ENCODE peak calls at places on chromosomes 11 and 22, in six cellular contexts. H is H1, U is Peyer's patch, G is mucosa of descending colon, E is mesendoderm, K is heart right ventricle. Y is an unnamed sample. For H3K4me1, the result is how much of the 10 kb centered on the place peaks cover.

GRCh38 chr11:74265256-74265655 is 46.2 kb downstream of the P4HA3 start:
- DNase-seq in H (no peak), U (no peak), G (no peak), E (peak), K (no peak), Y (no peak)

GRCh38 chr11:118226781-118227180 is 2.0 kb upstream of the JAML start:
- DNase-seq in H (no peak), U (no peak), G (no peak), E (no peak), K (no peak), Y (no peak)

GRCh38 chr11:17544181-17544622 is at the start of gene USH1C:
- DNase-seq in H (peak), U (peak), G (peak), E (peak), K (peak), Y (no peak)

GRCh38 chr11:128953151-128953550 is 10.5 kb upstream of the TP53AIP1 start:
- DNase-seq in H (no peak), U (no peak), G (no peak), E (no peak), K (no peak), Y (no peak)

GRCh38 chr11:66289548-66290331 is 797 bp upstream of the YIF1A start:
- DNase-seq in H (peak), U (no peak), G (peak), E (peak), K (peak), Y (no peak)

GRCh38 chr11:70662691-70663098 is 264.4 kb downstream of the CTTN start:
- DNase-seq in H (peak), U (no peak), G (no peak), E (peak), K (no peak), Y (no peak)

GRCh38 chr11:66868726-66869291 is 11.9 kb downstream of the LRFN4 start:
- DNase-seq in H (peak), U (peak), G (peak), E (peak), K (no peak), Y (peak)

GRCh38 chr11:119459293-119459976 is 36.5 kb upstream of the THY1 start:
- DNase-seq in H (no peak), U (no peak), G (no peak), E (no peak), K (no peak), Y (no peak)

GRCh38 chr22:38110008-38110862 is at the start of gene BAIAP2L2:
- DNase-seq in H (no peak), U (peak), G (peak), E (no peak), K (no peak), Y (no peak)

GRCh38 chr22:31753005-31753633 is 700 bp upstream of the DEPDC5 start:
- DNase-seq in H (peak), U (peak), G (peak), E (peak), K (peak), Y (no peak)

GRCh38 chr11:61602775-61603569 is 22.1 kb upstream of the SYT7 start:
- DNase-seq in H (no peak), U (peak), G (peak), E (no peak), K (peak), Y (no peak)

GRCh38 chr22:38172016-38172431 is 9.6 kb downstream of the PLA2G6 start:
- DNase-seq in H (no peak), U (no peak), G (no peak), E (no peak), K (no peak), Y (no peak)

GRCh38 chr22:49486225-49486624 is 341.4 kb downstream of the BRD1 start:
- DNase-seq in H (no peak), U (no peak), G (no peak), E (no peak), K (no peak), Y (no peak)

GRCh38 chr11:107590460-107591097 is 368 bp upstream of the ELMOD1 start:
- DNase-seq in H (no peak), U (no peak), G (no peak), E (no peak), K (no peak), Y (no peak)

GRCh38 chr11:32137263-32137662 is 46.4 kb downstream of the RCN1 start:
- DNase-seq in H (no peak), U (no peak), G (no peak), E (peak), K (no peak), Y (no peak)

GRCh38 chr11:9861860-9862725 is 198.2 kb downstream of the SWAP70 start:
- DNase-seq in H (peak), U (no peak), G (peak), E (peak), K (peak), Y (peak)

GRCh38 chr22:48342016-48342415 is 1485.7 kb downstream of the BRD1 start:
- DNase-seq in H (no peak), U (peak), G (no peak), E (no peak), K (no peak), Y (no peak)

GRCh38 chr11:70297341-70297740 is 26.9 kb downstream of the PPFIA1 start:
- DNase-seq in H (no peak), U (no peak), G (no peak), E (no peak), K (no peak), Y (no peak)

GRCh38 chr11:9838961-9839360 is 175.1 kb downstream of the SWAP70 start:
- DNase-seq in H (no peak), U (no peak), G (no peak), E (peak), K (no peak), Y (no peak)

GRCh38 chr11:69650081-69650831 is 9.3 kb downstream of the CCND1 start:
- DNase-seq in H (no peak), U (peak), G (no peak), E (no peak), K (no peak), Y (no peak)

GRCh38 chr11:3854660-3854976 is 846 bp upstream of the STIM1 start:
- DNase-seq in H (no peak), U (no peak), G (no peak), E (peak), K (no peak), Y (no peak)

GRCh38 chr22:39431216-39431801 is 25.5 kb upstream of the MGAT3 start:
- DNase-seq in H (no peak), U (no peak), G (no peak), E (no peak), K (no peak), Y (no peak)

GRCh38 chr11:11968511-11969280 is 39.7 kb downstream of the DKK3 start:
- DNase-seq in H (no peak), U (no peak), G (no peak), E (no peak), K (no peak), Y (no peak)

GRCh38 chr11:86069408-86070086 is 663 bp upstream of the PICALM start:
- DNase-seq in H (no peak), U (no peak), G (peak), E (peak), K (no peak), Y (peak)

GRCh38 chr11:57972013-57972367 is 51.7 kb upstream of the OR9Q1 start:
- DNase-seq in H (no peak), U (no peak), G (no peak), E (no peak), K (no peak), Y (no peak)

GRCh38 chr22:27755521-27756211 is 45.9 kb downstream of the MN1 start:
- DNase-seq in H (no peak), U (no peak), G (no peak), E (no peak), K (no peak), Y (no peak)

GRCh38 chr22:27754888-27755480 is 46.6 kb downstream of the MN1 start:
- DNase-seq in H (no peak), U (no peak), G (no peak), E (no peak), K (no peak), Y (no peak)

GRCh38 chr22:27752771-27753170 is 48.8 kb downstream of the MN1 start:
- DNase-seq in H (no peak), U (no peak), G (no peak), E (no peak), K (peak), Y (no peak)

GRCh38 chr22:27756212-27756660 is 45.3 kb downstream of the MN1 start:
- DNase-seq in H (no peak), U (no peak), G (no peak), E (no peak), K (no peak), Y (no peak)

GRCh38 chr22:27754247-27754887 is 47.2 kb downstream of the MN1 start:
- DNase-seq in H (no peak), U (no peak), G (no peak), E (no peak), K (no peak), Y (no peak)
- H3K4me1 ChIP-seq in H (under half), U (under half), G (under half), E (under half), K (under half), Y (under half)

GRCh38 chr11:133951484-133952198 is 5.1 kb downstream of the IGSF9B start:
- DNase-seq in H (peak), U (no peak), G (no peak), E (peak), K (no peak), Y (no peak)
- H3K4me3 ChIP-seq in H (peak), U (peak), G (no peak), E (no peak), K (peak), Y (no peak)

GRCh38 chr11:104881117-104881794 is 17.0 kb downstream of the CASP12 start:
- DNase-seq in H (no peak), U (no peak), G (no peak), E (no peak), K (no peak), Y (no peak)

GRCh38 chr11:104879514-104880190 is 18.6 kb downstream of the CASP12 start:
- DNase-seq in H (no peak), U (no peak), G (no peak), E (no peak), K (no peak), Y (no peak)

GRCh38 chr11:104883342-104883741 is 14.9 kb downstream of the CASP12 start:
- DNase-seq in H (no peak), U (no peak), G (no peak), E (no peak), K (no peak), Y (no peak)
- H3K4me1 ChIP-seq in H (under half), U (under half), G (under half), E (under half), K (under half), Y (under half)

DNA sequence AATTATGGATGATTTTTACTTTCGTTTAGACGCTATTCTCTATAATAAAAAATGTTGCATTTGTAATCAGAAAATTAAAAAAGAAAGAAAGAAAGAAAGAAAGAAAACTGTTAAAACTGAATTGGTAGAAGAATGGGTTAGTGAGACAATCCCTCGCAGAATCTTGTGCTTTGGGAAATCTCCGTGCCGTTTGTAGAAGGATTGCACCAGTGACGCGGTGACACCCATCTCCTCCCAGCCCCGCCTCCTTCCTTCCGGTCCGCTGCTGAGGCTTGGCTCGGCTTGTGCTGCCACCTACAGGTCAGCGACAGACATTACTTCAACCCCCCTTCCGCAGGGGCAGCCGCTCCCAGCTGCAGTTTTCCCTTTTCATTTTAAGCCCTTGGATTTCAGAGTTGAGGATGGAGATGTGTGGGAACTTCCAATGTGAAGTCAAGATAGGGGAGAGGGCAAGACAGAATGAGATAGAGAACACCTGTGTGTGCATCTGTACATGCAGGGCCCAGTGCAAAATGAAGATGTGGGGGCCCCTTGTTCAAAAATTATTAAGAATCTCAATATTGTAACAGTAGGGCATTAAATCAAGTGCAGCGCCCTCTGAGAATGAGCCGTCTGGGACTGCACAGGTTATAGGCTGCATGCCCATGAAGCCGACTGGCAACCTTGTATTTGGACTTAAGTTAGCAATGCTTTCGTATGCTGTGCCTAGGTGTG is 41.1 kb downstream of the TST start:
- DNase-seq in H (peak), U (peak), G (peak), E (peak), K (peak), Y (peak)
- H3K4me3 ChIP-seq in H (peak), U (peak), G (no peak), E (no peak), K (peak), Y (no peak)

DNA sequence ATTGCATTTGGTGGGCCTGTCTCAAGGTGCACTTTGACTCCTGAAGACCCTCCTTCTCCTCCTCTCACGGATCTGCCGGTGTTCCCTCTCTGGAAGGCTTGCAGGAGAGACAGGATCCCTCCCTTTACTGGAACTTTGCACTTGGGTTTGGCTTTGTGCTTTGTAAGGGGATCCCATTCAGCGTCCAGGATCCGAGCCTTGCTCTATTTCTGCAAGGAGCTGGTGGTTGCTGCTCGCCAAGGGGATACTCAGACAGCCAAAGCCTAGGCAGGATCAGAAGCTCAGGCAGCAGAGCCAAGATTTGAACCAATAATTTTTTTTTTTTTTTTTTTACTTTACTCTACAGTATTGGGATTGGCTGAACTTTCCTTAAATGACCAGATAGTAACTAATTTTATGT is 25.0 kb downstream of the BCR start:
- DNase-seq in H (no peak), U (no peak), G (no peak), E (no peak), K (no peak), Y (no peak)
- H3K4me1 ChIP-seq in H (under half), U (under half), G (under half), E (under half), K (under half), Y (under half)

GRCh38 chr11:63813035-63813562 is at the start of gene SPINDOC:
- DNase-seq in H (peak), U (peak), G (peak), E (peak), K (peak), Y (no peak)
- H3K4me3 ChIP-seq in H (peak), U (peak), G (peak), E (peak), K (peak), Y (peak)

GRCh38 chr11:47508595-47509555 is 44.1 kb downstream of the CELF1 start:
- DNase-seq in H (no peak), U (no peak), G (peak), E (peak), K (no peak), Y (no peak)
- H3K4me1 ChIP-seq in H (under half), U (under half), G (under half), E (under half), K (under half), Y (under half)

GRCh38 chr11:122176651-122177050 is 60.6 kb upstream of the BLID start:
- DNase-seq in H (no peak), U (no peak), G (no peak), E (no peak), K (no peak), Y (no peak)
- H3K4me3 ChIP-seq in H (no peak), U (no peak), G (no peak), E (no peak), K (no peak), Y (no peak)

Y was measured in iPS DF 6.9.